ENCODE peak calls at places on chromosomes 6 and 20, in six cellular contexts. K is activated CD8-positive, alpha-beta memory T cell treated with anti-CD3 and anti-CD28 coated beads for 4 hours; T is NB4; U is Jurkat, Clone E6-1; W is fibroblast of gingiva; L is Right ventricle myocardium superior. N is an unnamed sample.

GRCh38 chr20:53738039-53738944 is 144.7 kb upstream of the ZNF217 start:
- DNase-seq in U (no peak), L (peak), K (no peak), T (peak), W (peak), N (no peak)

GRCh38 chr6:121597654-121598053 is 162.2 kb downstream of the GJA1 start:
- DNase-seq in T (no peak), W (peak), U (no peak), L (no peak), K (no peak), N (no peak)

GRCh38 chr20:45433316-45433715 is 17.4 kb downstream of the PIGT start:
- DNase-seq in T (no peak), W (peak), K (no peak), U (no peak), L (peak), N (no peak)

GRCh38 chr6:148973809-148974208 is 227.0 kb downstream of the UST start:
- DNase-seq in L (no peak), T (peak), W (peak), U (no peak), K (no peak), N (peak)

GRCh38 chr6:55617272-55617671 is 38.3 kb upstream of the HMGCLL1 start:
- DNase-seq in U (peak), L (no peak), W (no peak), T (peak), K (no peak), N (peak)

GRCh38 chr6:75493400-75494064 is at the start of gene FILIP1:
- DNase-seq in L (peak), W (no peak), U (no peak), K (no peak), T (no peak), N (no peak)

GRCh38 chr20:14957416-14957815 is 620.0 kb upstream of the FLRT3 start:
- DNase-seq in W (no peak), T (no peak), K (no peak), U (no peak), L (no peak), N (no peak)

GRCh38 chr6:44468835-44469234 is 81.3 kb downstream of the CDC5L start:
- DNase-seq in T (no peak), K (no peak), U (no peak), L (no peak), W (no peak), N (no peak)

GRCh38 chr6:157021267-157022021 is 244.3 kb downstream of the ARID1B start:
- DNase-seq in U (peak), K (peak), T (peak), L (peak), W (peak), N (peak)

GRCh38 chr20:39631557-39631956 is 669.4 kb downstream of the DHX35 start:
- DNase-seq in W (no peak), U (no peak), K (no peak), L (no peak), T (no peak), N (no peak)

GRCh38 chr6:151179321-151179720 is 60.4 kb upstream of the AKAP12 start:
- DNase-seq in T (no peak), K (no peak), W (peak), L (no peak), U (no peak), N (no peak)

GRCh38 chr6:170124836-170125235 is 166.0 kb downstream of the DLL1 start:
- DNase-seq in L (no peak), W (no peak), T (no peak), U (no peak), K (no peak), N (no peak)

GRCh38 chr20:5553194-5553815 is 196.9 kb upstream of the SHLD1 start:
- DNase-seq in W (no peak), T (no peak), U (no peak), K (no peak), L (no peak), N (no peak)

GRCh38 chr20:32062776-32063170 is 10.7 kb downstream of the HCK start:
- DNase-seq in L (peak), U (no peak), T (peak), K (no peak), W (no peak), N (peak)

GRCh38 chr6:26170181-26170580 is 83.0 kb downstream of the HFE start:
- DNase-seq in T (no peak), L (no peak), U (no peak), K (no peak), W (no peak), N (no peak)

GRCh38 chr6:135901776-135902524 is 50.4 kb downstream of the PDE7B start:
- DNase-seq in U (no peak), K (no peak), T (no peak), L (peak), W (peak), N (no peak)

GRCh38 chr6:44674226-44675155 is 287.0 kb downstream of the CDC5L start:
- DNase-seq in K (no peak), W (no peak), U (no peak), T (no peak), L (no peak), N (no peak)

GRCh38 chr6:4371207-4371921 is 236.0 kb upstream of the ECI2 start:
- DNase-seq in T (no peak), L (peak), W (no peak), U (no peak), K (no peak), N (no peak)

N was measured in MV-4-11.